ENCODE peak calls at places on chromosome 4, in five cellular contexts. W, I, M, F and R are unnamed samples.

GRCh38 chr4:154084864-154085263 is 296.0 kb upstream of the SFRP2 start:
- DNase-seq in W (no peak), I (no peak), M (no peak), F (no peak), R (no peak)

GRCh38 chr4:127049506-127049905 is 583.3 kb upstream of the INTU start:
- DNase-seq in W (no peak), I (no peak), M (no peak), F (no peak), R (no peak)

GRCh38 chr4:37762294-37763163 is 64.0 kb upstream of the PGM2 start:
- DNase-seq in W (no peak), I (no peak), M (peak; percentile 9), F (no peak), R (peak; percentile 56)

GRCh38 chr4:10456270-10457254 is 664 bp downstream of the ZNF518B start:
- DNase-seq in W (peak; percentile 56), I (no peak), M (no peak), F (peak; percentile 20), R (peak; percentile 79)

GRCh38 chr4:121316091-121316490 is 64.7 kb downstream of the QRFPR start:
- DNase-seq in W (no peak), I (no peak), M (no peak), F (no peak), R (no peak)

GRCh38 chr4:134126955-134127354 is 74.6 kb downstream of the PABPC4L start:
- DNase-seq in W (no peak), I (no peak), M (no peak), F (no peak), R (no peak)

GRCh38 chr4:155338196-155338595 is 38.6 kb downstream of the MAP9 start:
- DNase-seq in W (no peak), I (no peak), M (no peak), F (no peak), R (no peak)

GRCh38 chr4:658681-659667 is 15.1 kb downstream of the ATP5ME start:
- DNase-seq in W (no peak), I (no peak), M (peak; percentile 77), F (no peak), R (no peak)

GRCh38 chr4:102343964-102344519 is 1.2 kb downstream of the SLC39A8 start:
- DNase-seq in W (no peak), I (peak; percentile 21), M (no peak), F (peak; percentile 63), R (no peak)

GRCh38 chr4:166493828-166494432 is 620.9 kb downstream of the TLL1 start:
- DNase-seq in W (peak; percentile 17), I (no peak), M (no peak), F (no peak), R (no peak)

GRCh38 chr4:85869156-85869555 is 394.2 kb downstream of the ARHGAP24 start:
- DNase-seq in W (no peak), I (no peak), M (no peak), F (no peak), R (peak; percentile 6)

GRCh38 chr4:56649445-56650258 is 31.4 kb downstream of the HOPX start:
- DNase-seq in W (no peak), I (no peak), M (no peak), F (no peak), R (no peak)

GRCh38 chr4:32930700-32931099 is 2210.5 kb downstream of the PCDH7 start:
- DNase-seq in W (no peak), I (no peak), M (no peak), F (no peak), R (no peak)

GRCh38 chr4:665751-666435 is 8.2 kb downstream of the ATP5ME start:
- DNase-seq in W (no peak), I (no peak), M (no peak), F (no peak), R (no peak)

GRCh38 chr4:7842384-7843279 is 97.0 kb downstream of the AFAP1 start:
- DNase-seq in W (peak; percentile 91), I (no peak), M (no peak), F (no peak), R (no peak)

GRCh38 chr4:119728185-119728584 is 99.6 kb upstream of the PDE5A start:
- DNase-seq in W (no peak), I (no peak), M (no peak), F (no peak), R (no peak)

GRCh38 chr4:89268572-89269180 is 38.9 kb downstream of the GPRIN3 start:
- DNase-seq in W (no peak), I (no peak), M (no peak), F (no peak), R (no peak)

GRCh38 chr4:2433609-2434350 is 15.0 kb downstream of the CFAP99 start:
- DNase-seq in W (no peak), I (no peak), M (no peak), F (no peak), R (no peak)

GRCh38 chr4:151099976-151100417 is 569 bp downstream of the RPS3A start:
- DNase-seq in W (no peak), I (no peak), M (no peak), F (no peak), R (no peak)

GRCh38 chr4:78644744-78645330 is 93.3 kb downstream of the ANXA3 start:
- DNase-seq in W (peak; percentile 83), I (no peak), M (peak; percentile 51), F (peak; percentile 72), R (peak; percentile 73)

GRCh38 chr4:2793578-2793919 is 664 bp downstream of the SH3BP2 start:
- DNase-seq in W (peak; percentile 30), I (no peak), M (no peak), F (peak; percentile 56), R (peak; percentile 58)

GRCh38 chr4:10348241-10348640 is 109.0 kb downstream of the ZNF518B start:
- DNase-seq in W (no peak), I (no peak), M (no peak), F (no peak), R (no peak)

GRCh38 chr4:48187813-48188212 is 53.8 kb upstream of the TXK start:
- DNase-seq in W (no peak), I (no peak), M (no peak), F (peak; percentile 48), R (no peak)

GRCh38 chr4:244471-244870 is 60.8 kb downstream of the ZNF732 start:
- DNase-seq in W (peak; percentile 38), I (peak; percentile 11), M (peak; percentile 21), F (peak; percentile 36), R (peak; percentile 84)

GRCh38 chr4:68466185-68466584 is 18.9 kb downstream of the TMPRSS11E start:
- DNase-seq in W (peak; percentile 29), I (no peak), M (no peak), F (no peak), R (no peak)

GRCh38 chr4:1684756-1685603 is 867 bp upstream of the FAM53A start:
- DNase-seq in W (no peak), I (no peak), M (no peak), F (no peak), R (no peak)

GRCh38 chr4:101244349-101244748 is 103.0 kb downstream of the PPP3CA start:
- DNase-seq in W (no peak), I (no peak), M (no peak), F (no peak), R (no peak)

GRCh38 chr4:146098978-146099377 is 76.5 kb upstream of the LSM6 start:
- DNase-seq in W (no peak), I (peak; percentile 55), M (no peak), F (no peak), R (no peak)

DNA sequence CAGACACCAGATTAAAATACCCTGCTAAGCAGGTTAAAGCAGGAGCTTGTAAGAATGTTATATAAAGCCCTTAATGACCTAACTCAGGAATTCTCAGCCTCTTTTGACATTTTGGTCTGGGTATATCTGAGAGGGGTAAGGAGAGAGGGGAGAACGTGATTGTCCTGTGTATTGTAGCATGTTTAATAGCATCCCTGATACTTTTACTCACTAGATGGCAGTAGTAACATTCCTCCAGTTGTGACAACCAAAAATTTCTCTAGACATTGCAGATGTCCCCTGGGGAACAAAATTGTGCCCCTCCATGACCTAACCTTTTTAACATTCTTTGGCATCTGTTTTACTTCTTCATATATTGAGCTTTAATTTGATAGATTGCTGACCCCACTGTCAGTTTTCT is 17.9 kb downstream of the SMARCA5 start:
- DNase-seq in W (peak; percentile 4), I (no peak), M (peak; percentile 4), F (no peak), R (peak; percentile 17)
- TF ChIP-seq JUNB in W (no peak), I (no peak), M (no peak), F (no peak), R (no peak)

GRCh38 chr4:183349673-183350072 is 27.4 kb upstream of the CLDN24 start:
- DNase-seq in W (no peak), I (no peak), M (no peak), F (no peak), R (no peak)
- TF ChIP-seq JUNB in W (no peak), I (no peak), M (no peak), F (no peak), R (no peak)

DNA sequence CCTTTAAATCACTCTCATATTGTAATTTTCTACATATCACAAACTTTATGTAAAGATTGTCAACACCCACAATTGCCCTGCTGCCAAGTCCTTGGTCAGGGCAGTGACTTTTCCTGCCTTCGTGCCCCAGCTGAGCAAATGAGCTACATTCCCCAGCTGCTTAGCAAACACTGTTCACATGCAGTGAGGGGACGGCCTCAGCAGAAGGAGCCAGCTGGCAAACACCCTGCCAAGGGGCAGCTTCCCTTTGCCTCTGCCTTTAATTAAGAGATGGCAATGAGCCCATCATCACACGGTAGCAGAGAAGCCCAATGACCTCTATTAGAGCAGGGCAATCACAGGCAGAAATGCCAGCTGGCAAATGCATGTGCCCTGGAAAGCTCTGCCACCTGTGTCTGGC is 253.4 kb downstream of the EPHA5 start:
- DNase-seq in W (peak; percentile 7), I (no peak), M (no peak), F (no peak), R (peak; percentile 14)
- TF ChIP-seq JUNB in W (no peak), I (no peak), M (no peak), F (no peak), R (no peak)

GRCh38 chr4:171340282-171340681 is 472.9 kb upstream of the GALNTL6 start:
- DNase-seq in W (no peak), I (no peak), M (no peak), F (no peak), R (no peak)
- TF ChIP-seq JUNB in W (no peak), I (no peak), M (no peak), F (no peak), R (no peak)

DNA sequence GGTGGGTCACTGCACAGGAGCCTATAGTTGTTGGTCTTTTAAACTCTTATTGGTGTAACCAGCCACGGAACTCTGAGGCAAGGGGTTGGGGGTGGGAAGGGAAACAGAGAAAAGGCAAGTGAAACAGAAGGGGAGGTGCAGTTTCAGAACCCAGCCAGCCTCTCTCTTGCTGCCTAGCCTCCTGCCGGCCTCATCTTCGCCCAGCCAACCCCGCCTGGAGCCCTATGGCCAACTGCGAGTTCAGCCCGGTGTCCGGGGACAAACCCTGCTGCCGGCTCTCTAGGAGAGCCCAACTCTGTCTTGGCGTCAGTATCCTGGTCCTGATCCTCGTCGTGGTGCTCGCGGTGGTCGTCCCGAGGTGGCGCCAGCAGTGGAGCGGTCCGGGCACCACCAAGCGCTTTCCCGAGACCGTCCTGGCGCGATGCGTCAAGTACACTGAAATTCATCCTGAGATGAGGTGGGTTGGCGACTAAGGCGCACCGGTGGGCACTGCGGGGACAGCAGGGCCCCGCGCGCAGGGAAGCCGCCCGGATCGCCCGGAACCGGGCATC is at the start of gene CD38:
- DNase-seq in W (peak; percentile 29), I (peak; percentile 67), M (no peak), F (no peak), R (peak; percentile 64)
- TF ChIP-seq JUNB in W (no peak), I (no peak), M (no peak), F (no peak), R (no peak)

DNA sequence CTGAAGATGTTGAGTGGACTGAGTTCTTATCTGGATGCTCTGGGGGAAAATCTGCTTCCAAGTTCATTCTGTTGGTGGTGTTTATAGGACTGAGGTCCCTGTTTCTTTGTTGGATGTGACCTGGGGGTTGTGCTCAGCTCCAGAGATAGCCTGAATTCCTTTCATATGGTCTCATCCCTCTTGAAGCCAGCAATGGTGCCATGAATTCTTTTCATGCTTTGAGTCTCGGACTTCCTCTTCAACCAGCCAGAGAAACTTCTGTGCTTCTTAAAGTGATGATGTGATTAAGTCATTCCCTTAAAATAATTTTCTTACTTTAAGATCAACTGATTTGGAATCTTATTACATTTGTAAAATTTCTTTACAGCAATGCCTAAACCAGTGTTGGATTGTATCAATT is 233.8 kb upstream of the UGT8 start:
- DNase-seq in W (peak; percentile 7), I (no peak), M (no peak), F (no peak), R (peak; percentile 47)
- TF ChIP-seq JUNB in W (no peak), I (no peak), M (no peak), F (no peak), R (no peak)